ENCODE peak calls at places on chromosomes 1 and 21, in eight cellular contexts. One of them, this sample, is unnamed.

GRCh38 chr1:227935826-227936225 is 11.9 kb downstream of the WNT9A start:
- DNase-seq in cardiac fibroblast: no peak
- DNase-seq in neuronal stem cell: no peak
- DNase-seq in SJCRH30: no peak
- DNase-seq in cardiac muscle cell: no peak
- DNase-seq in OCI-LY7: no peak
- DNase-seq in astrocyte of the spinal cord: no peak
- DNase-seq in fibroblast of lung: no peak
- DNase-seq in this sample: no peak

GRCh38 chr1:65421341-65422174 is 1.1 kb downstream of the LEPR start:
- DNase-seq in cardiac fibroblast: no peak
- DNase-seq in neuronal stem cell: no peak
- DNase-seq in SJCRH30: no peak
- DNase-seq in cardiac muscle cell: no peak
- DNase-seq in OCI-LY7: peak
- DNase-seq in astrocyte of the spinal cord: no peak
- DNase-seq in fibroblast of lung: no peak
- DNase-seq in this sample: no peak

GRCh38 chr1:237038211-237038610 is 3.8 kb upstream of the RYR2 start:
- DNase-seq in cardiac fibroblast: no peak
- DNase-seq in neuronal stem cell: no peak
- DNase-seq in SJCRH30: no peak
- DNase-seq in cardiac muscle cell: no peak
- DNase-seq in OCI-LY7: no peak
- DNase-seq in astrocyte of the spinal cord: no peak
- DNase-seq in fibroblast of lung: no peak
- DNase-seq in this sample: no peak

GRCh38 chr1:201140941-201141260 is 13.4 kb downstream of the TMEM9 start:
- DNase-seq in cardiac fibroblast: no peak
- DNase-seq in neuronal stem cell: no peak
- DNase-seq in SJCRH30: no peak
- DNase-seq in cardiac muscle cell: no peak
- DNase-seq in OCI-LY7: no peak
- DNase-seq in astrocyte of the spinal cord: no peak
- DNase-seq in fibroblast of lung: no peak
- DNase-seq in this sample: no peak

GRCh38 chr1:170126691-170127090 is 19.1 kb upstream of the NTMT2 start:
- DNase-seq in cardiac fibroblast: peak
- DNase-seq in neuronal stem cell: peak
- DNase-seq in SJCRH30: peak
- DNase-seq in cardiac muscle cell: peak
- DNase-seq in OCI-LY7: no peak
- DNase-seq in astrocyte of the spinal cord: peak
- DNase-seq in fibroblast of lung: peak
- DNase-seq in this sample: peak

GRCh38 chr1:55250399-55251075 is 35.4 kb upstream of the USP24 start:
- DNase-seq in cardiac fibroblast: no peak
- DNase-seq in neuronal stem cell: no peak
- DNase-seq in SJCRH30: no peak
- DNase-seq in cardiac muscle cell: no peak
- DNase-seq in OCI-LY7: no peak
- DNase-seq in astrocyte of the spinal cord: no peak
- DNase-seq in fibroblast of lung: no peak
- DNase-seq in this sample: no peak

GRCh38 chr1:154405762-154406571 is 824 bp downstream of the IL6R start:
- DNase-seq in cardiac fibroblast: peak
- DNase-seq in neuronal stem cell: peak
- DNase-seq in SJCRH30: peak
- DNase-seq in cardiac muscle cell: peak
- DNase-seq in OCI-LY7: peak
- DNase-seq in astrocyte of the spinal cord: peak
- DNase-seq in fibroblast of lung: peak
- DNase-seq in this sample: no peak

GRCh38 chr1:240092301-240093119 is 827 bp downstream of the FMN2 start:
- DNase-seq in cardiac fibroblast: peak
- DNase-seq in neuronal stem cell: peak
- DNase-seq in SJCRH30: no peak
- DNase-seq in cardiac muscle cell: peak
- DNase-seq in OCI-LY7: no peak
- DNase-seq in astrocyte of the spinal cord: peak
- DNase-seq in fibroblast of lung: peak
- DNase-seq in this sample: no peak

GRCh38 chr1:152107289-152107983 is 7.8 kb downstream of the TCHH start:
- DNase-seq in cardiac fibroblast: no peak
- DNase-seq in neuronal stem cell: no peak
- DNase-seq in SJCRH30: no peak
- DNase-seq in cardiac muscle cell: no peak
- DNase-seq in OCI-LY7: no peak
- DNase-seq in astrocyte of the spinal cord: peak
- DNase-seq in fibroblast of lung: no peak
- DNase-seq in this sample: no peak

GRCh38 chr1:170426596-170426995 is 105.4 kb upstream of the GORAB start:
- DNase-seq in cardiac fibroblast: no peak
- DNase-seq in neuronal stem cell: no peak
- DNase-seq in SJCRH30: no peak
- DNase-seq in cardiac muscle cell: peak
- DNase-seq in OCI-LY7: no peak
- DNase-seq in astrocyte of the spinal cord: no peak
- DNase-seq in fibroblast of lung: no peak
- DNase-seq in this sample: no peak

GRCh38 chr1:214423045-214423444 is 128.4 kb downstream of the PTPN14 start:
- DNase-seq in cardiac fibroblast: no peak
- DNase-seq in neuronal stem cell: no peak
- DNase-seq in SJCRH30: no peak
- DNase-seq in cardiac muscle cell: no peak
- DNase-seq in OCI-LY7: no peak
- DNase-seq in astrocyte of the spinal cord: no peak
- DNase-seq in fibroblast of lung: no peak
- DNase-seq in this sample: no peak

GRCh38 chr1:192654607-192655389 is 18.9 kb downstream of the RGS13 start:
- DNase-seq in cardiac fibroblast: peak
- DNase-seq in neuronal stem cell: no peak
- DNase-seq in SJCRH30: no peak
- DNase-seq in cardiac muscle cell: no peak
- DNase-seq in OCI-LY7: no peak
- DNase-seq in astrocyte of the spinal cord: peak
- DNase-seq in fibroblast of lung: peak
- DNase-seq in this sample: peak

GRCh38 chr21:25567472-25567871 is 39.8 kb downstream of the MRPL39 start:
- DNase-seq in cardiac fibroblast: no peak
- DNase-seq in neuronal stem cell: no peak
- DNase-seq in SJCRH30: no peak
- DNase-seq in cardiac muscle cell: no peak
- DNase-seq in OCI-LY7: no peak
- DNase-seq in astrocyte of the spinal cord: no peak
- DNase-seq in fibroblast of lung: no peak
- DNase-seq in this sample: no peak

GRCh38 chr1:89519779-89520358 is 4.8 kb upstream of the LRRC8B start:
- DNase-seq in cardiac fibroblast: peak
- DNase-seq in neuronal stem cell: no peak
- DNase-seq in SJCRH30: no peak
- DNase-seq in cardiac muscle cell: peak
- DNase-seq in OCI-LY7: peak
- DNase-seq in astrocyte of the spinal cord: peak
- DNase-seq in fibroblast of lung: peak
- DNase-seq in this sample: no peak

GRCh38 chr1:24849653-24850295 is 80.3 kb downstream of the RUNX3 start:
- DNase-seq in cardiac fibroblast: no peak
- DNase-seq in neuronal stem cell: no peak
- DNase-seq in SJCRH30: no peak
- DNase-seq in cardiac muscle cell: peak
- DNase-seq in OCI-LY7: peak
- DNase-seq in astrocyte of the spinal cord: no peak
- DNase-seq in fibroblast of lung: peak
- DNase-seq in this sample: no peak

GRCh38 chr1:204945565-204945977 is 74.9 kb downstream of the NFASC start:
- DNase-seq in cardiac fibroblast: no peak
- DNase-seq in neuronal stem cell: no peak
- DNase-seq in SJCRH30: no peak
- DNase-seq in cardiac muscle cell: no peak
- DNase-seq in OCI-LY7: no peak
- DNase-seq in astrocyte of the spinal cord: no peak
- DNase-seq in fibroblast of lung: no peak
- DNase-seq in this sample: no peak

GRCh38 chr1:27505420-27505680 is 15.4 kb upstream of the WASF2 start:
- DNase-seq in cardiac fibroblast: no peak
- DNase-seq in neuronal stem cell: no peak
- DNase-seq in SJCRH30: no peak
- DNase-seq in cardiac muscle cell: no peak
- DNase-seq in OCI-LY7: no peak
- DNase-seq in astrocyte of the spinal cord: no peak
- DNase-seq in fibroblast of lung: no peak
- DNase-seq in this sample: no peak

GRCh38 chr1:20682571-20683236 is 21.5 kb upstream of the DDOST start:
- DNase-seq in cardiac fibroblast: no peak
- DNase-seq in neuronal stem cell: no peak
- DNase-seq in SJCRH30: peak
- DNase-seq in cardiac muscle cell: no peak
- DNase-seq in OCI-LY7: peak
- DNase-seq in astrocyte of the spinal cord: no peak
- DNase-seq in fibroblast of lung: no peak
- DNase-seq in this sample: no peak
- H3K4me3 ChIP-seq in cardiac fibroblast: no peak
- H3K4me3 ChIP-seq in neuronal stem cell: no peak
- H3K4me3 ChIP-seq in SJCRH30: no peak
- H3K4me3 ChIP-seq in cardiac muscle cell: no peak
- H3K4me3 ChIP-seq in OCI-LY7: no peak
- H3K4me3 ChIP-seq in astrocyte of the spinal cord: no peak
- H3K4me3 ChIP-seq in fibroblast of lung: no peak
- H3K4me3 ChIP-seq in this sample: no peak

DNA sequence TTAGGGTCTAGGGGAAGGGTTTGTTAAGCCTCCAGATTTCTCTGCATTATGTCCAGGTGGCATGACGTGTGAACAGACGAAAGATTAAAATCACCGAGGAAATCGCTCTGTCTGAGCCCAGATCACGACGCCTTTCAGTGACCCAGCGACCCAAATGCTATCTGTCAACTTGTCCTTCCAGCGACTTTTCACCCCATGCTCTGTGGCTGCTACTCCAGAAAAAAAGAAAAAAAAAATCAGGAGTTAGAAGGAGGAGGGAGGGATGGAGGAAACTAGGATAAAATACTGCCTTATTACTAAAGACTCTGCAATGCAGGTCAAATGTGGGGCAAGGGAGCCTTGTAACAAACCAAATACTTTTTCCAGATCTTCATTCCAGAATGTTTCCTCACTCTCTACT is 352.0 kb downstream of the NUF2 start:
- DNase-seq in cardiac fibroblast: peak
- DNase-seq in neuronal stem cell: no peak
- DNase-seq in SJCRH30: no peak
- DNase-seq in cardiac muscle cell: no peak
- DNase-seq in OCI-LY7: no peak
- DNase-seq in astrocyte of the spinal cord: peak
- DNase-seq in fibroblast of lung: peak
- DNase-seq in this sample: no peak
- H3K4me3 ChIP-seq in cardiac fibroblast: no peak
- H3K4me3 ChIP-seq in neuronal stem cell: no peak
- H3K4me3 ChIP-seq in SJCRH30: no peak
- H3K4me3 ChIP-seq in cardiac muscle cell: no peak
- H3K4me3 ChIP-seq in OCI-LY7: no peak
- H3K4me3 ChIP-seq in astrocyte of the spinal cord: no peak
- H3K4me3 ChIP-seq in fibroblast of lung: no peak
- H3K4me3 ChIP-seq in this sample: no peak

GRCh38 chr1:6409733-6410132 is 10.0 kb downstream of the HES2 start:
- DNase-seq in cardiac fibroblast: no peak
- DNase-seq in neuronal stem cell: no peak
- DNase-seq in SJCRH30: no peak
- DNase-seq in cardiac muscle cell: no peak
- DNase-seq in OCI-LY7: no peak
- DNase-seq in astrocyte of the spinal cord: no peak
- DNase-seq in fibroblast of lung: no peak
- DNase-seq in this sample: no peak

GRCh38 chr1:6408023-6408422 is 11.7 kb downstream of the HES2 start:
- DNase-seq in cardiac fibroblast: peak
- DNase-seq in neuronal stem cell: no peak
- DNase-seq in SJCRH30: no peak
- DNase-seq in cardiac muscle cell: no peak
- DNase-seq in OCI-LY7: no peak
- DNase-seq in astrocyte of the spinal cord: no peak
- DNase-seq in fibroblast of lung: no peak
- DNase-seq in this sample: no peak

GRCh38 chr1:6410248-6410893 is 9.3 kb downstream of the HES2 start:
- DNase-seq in cardiac fibroblast: no peak
- DNase-seq in neuronal stem cell: no peak
- DNase-seq in SJCRH30: no peak
- DNase-seq in cardiac muscle cell: no peak
- DNase-seq in OCI-LY7: no peak
- DNase-seq in astrocyte of the spinal cord: no peak
- DNase-seq in fibroblast of lung: no peak
- DNase-seq in this sample: no peak

GRCh38 chr1:6412896-6413295 is 6.8 kb downstream of the HES2 start:
- DNase-seq in cardiac fibroblast: peak
- DNase-seq in neuronal stem cell: no peak
- DNase-seq in SJCRH30: no peak
- DNase-seq in cardiac muscle cell: no peak
- DNase-seq in OCI-LY7: no peak
- DNase-seq in astrocyte of the spinal cord: no peak
- DNase-seq in fibroblast of lung: no peak
- DNase-seq in this sample: no peak

GRCh38 chr1:6409053-6409452 is 10.7 kb downstream of the HES2 start:
- DNase-seq in cardiac fibroblast: no peak
- DNase-seq in neuronal stem cell: no peak
- DNase-seq in SJCRH30: no peak
- DNase-seq in cardiac muscle cell: no peak
- DNase-seq in OCI-LY7: no peak
- DNase-seq in astrocyte of the spinal cord: no peak
- DNase-seq in fibroblast of lung: no peak
- DNase-seq in this sample: no peak
- H3K4me3 ChIP-seq in cardiac fibroblast: no peak
- H3K4me3 ChIP-seq in neuronal stem cell: no peak
- H3K4me3 ChIP-seq in SJCRH30: no peak
- H3K4me3 ChIP-seq in cardiac muscle cell: no peak
- H3K4me3 ChIP-seq in OCI-LY7: no peak
- H3K4me3 ChIP-seq in astrocyte of the spinal cord: no peak
- H3K4me3 ChIP-seq in fibroblast of lung: no peak
- H3K4me3 ChIP-seq in this sample: no peak

DNA sequence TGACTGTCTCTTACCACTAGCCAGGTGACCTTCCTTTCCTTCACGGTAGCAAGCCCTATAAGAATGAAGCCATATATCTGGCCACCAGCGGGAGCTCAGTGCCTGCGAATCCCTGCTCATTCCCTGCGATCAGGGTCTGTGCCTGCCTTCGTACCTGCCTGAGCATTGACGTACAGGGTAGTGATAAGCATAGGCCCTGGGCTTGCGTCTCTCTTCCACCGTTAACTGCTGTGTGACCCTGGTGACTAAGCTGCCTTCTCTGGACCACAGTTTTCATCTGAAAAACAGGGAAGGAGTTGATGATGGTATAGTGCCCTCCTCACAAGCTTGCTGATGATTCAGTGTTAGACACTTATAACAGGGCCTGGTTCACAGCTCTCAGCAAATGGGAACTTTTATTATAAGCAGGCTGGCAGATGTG is 4.1 kb downstream of the ZC3H12A start:
- DNase-seq in cardiac fibroblast: peak
- DNase-seq in neuronal stem cell: no peak
- DNase-seq in SJCRH30: no peak
- DNase-seq in cardiac muscle cell: no peak
- DNase-seq in OCI-LY7: no peak
- DNase-seq in astrocyte of the spinal cord: peak
- DNase-seq in fibroblast of lung: no peak
- DNase-seq in this sample: no peak
- H3K4me3 ChIP-seq in cardiac fibroblast: peak
- H3K4me3 ChIP-seq in neuronal stem cell: no peak
- H3K4me3 ChIP-seq in SJCRH30: no peak
- H3K4me3 ChIP-seq in cardiac muscle cell: no peak
- H3K4me3 ChIP-seq in OCI-LY7: peak
- H3K4me3 ChIP-seq in astrocyte of the spinal cord: peak
- H3K4me3 ChIP-seq in fibroblast of lung: peak
- H3K4me3 ChIP-seq in this sample: peak

This sample was measured in skeletal muscle cell.